ENCODE peak calls at places on chromosomes 4 and X, in five cellular contexts. B is NB4, C is right lobe of liver, N is Peyer's patch, Z is HepG2. K is an unnamed sample.
A peak's percentile ranks its signal among the peaks of the same experiment; 100 is the strongest.

GRCh38 chrX:129230850-129231512 is 292.3 kb downstream of the SMARCA1 start:
- DNase-seq in Z (peak; percentile 75), N (no peak), C (no peak), B (no peak), K (no peak)

GRCh38 chrX:153646620-153647373 is at the start of gene DUSP9:
- DNase-seq in N (peak; percentile 45), C (peak; percentile 32), Z (peak; percentile 83), B (peak; percentile 57), K (no peak)

GRCh38 chr4:89056953-89057398 is at the start of gene FAM13A:
- DNase-seq in Z (peak; percentile 12), N (peak; percentile 87), B (peak; percentile 81), C (peak; percentile 55), K (peak; percentile 95)

GRCh38 chrX:31656013-31656412 is 584.2 kb upstream of the FTHL17 start:
- DNase-seq in C (no peak), N (no peak), Z (no peak), B (no peak), K (no peak)

GRCh38 chrX:135543924-135544323 is 23.5 kb downstream of the INTS6L start:
- DNase-seq in N (no peak), Z (no peak), B (peak; percentile 41), C (no peak), K (peak; percentile 46)

GRCh38 chrX:43504394-43504793 is 151.7 kb upstream of the MAOA start:
- DNase-seq in C (no peak), B (no peak), N (no peak), Z (no peak), K (no peak)

GRCh38 chr4:17544205-17544604 is 29.2 kb downstream of the CLRN2 start:
- DNase-seq in N (no peak), B (peak; percentile 19), C (no peak), Z (peak; percentile 98), K (no peak)

GRCh38 chr4:82798168-82799005 is at the start of gene SCD5:
- DNase-seq in C (peak; percentile 50), B (peak; percentile 76), Z (no peak), N (peak; percentile 69), K (peak; percentile 38)

GRCh38 chrX:26254436-26254835 is 38.5 kb downstream of the MAGEB5 start:
- DNase-seq in B (no peak), C (no peak), N (no peak), Z (no peak), K (no peak)

GRCh38 chr4:119103263-119103662 is 32.4 kb upstream of the MYOZ2 start:
- DNase-seq in Z (peak; percentile 31), C (no peak), N (peak; percentile 51), B (peak; percentile 78), K (no peak)

GRCh38 chr4:74608151-74608949 is 163.4 kb downstream of the AREG start:
- DNase-seq in N (no peak), B (no peak), C (no peak), Z (no peak), K (no peak)

GRCh38 chr4:135775909-135776308 is 1574.3 kb upstream of the PABPC4L start:
- DNase-seq in Z (no peak), N (no peak), B (no peak), C (no peak), K (no peak)

GRCh38 chrX:49171752-49172279 is at the start of gene PLP2:
- DNase-seq in N (peak; percentile 81), Z (no peak), C (peak; percentile 48), B (peak; percentile 84), K (peak; percentile 58)

GRCh38 chr4:72312032-72312650 is 256.9 kb downstream of the ADAMTS3 start:
- DNase-seq in C (peak; percentile 59), Z (peak; percentile 1), N (peak; percentile 51), B (no peak), K (no peak)

GRCh38 chr4:37891221-37892159 is 606 bp downstream of the TBC1D1 start:
- DNase-seq in C (peak; percentile 53), N (peak; percentile 80), Z (no peak), B (peak; percentile 72), K (no peak)

GRCh38 chrX:49155243-49155899 is 7.2 kb upstream of the MAGIX start:
- DNase-seq in C (no peak), B (peak; percentile 80), Z (no peak), N (peak; percentile 81), K (peak; percentile 87)

GRCh38 chrX:22534643-22535042 is 261.9 kb downstream of the CBLL2 start:
- DNase-seq in B (no peak), N (no peak), C (no peak), Z (no peak), K (no peak)

GRCh38 chr4:905485-906214 is 26.5 kb downstream of the GAK start:
- DNase-seq in N (no peak), B (no peak), C (no peak), Z (no peak), K (peak; percentile 16)

GRCh38 chrX:85326234-85327059 is 53.0 kb downstream of the POF1B start:
- DNase-seq in C (peak; percentile 9), Z (no peak), B (no peak), N (peak; percentile 43), K (no peak)

GRCh38 chrX:80014141-80014940 is at the start of gene TBX22:
- DNase-seq in N (no peak), B (no peak), Z (no peak), C (no peak), K (no peak)

GRCh38 chr4:187215438-187215837 is 491.8 kb upstream of the FAT1 start:
- DNase-seq in B (no peak), C (no peak), Z (no peak), N (no peak), K (no peak)

GRCh38 chr4:25694466-25694865 is 38.8 kb downstream of the SLC34A2 start:
- DNase-seq in N (peak; percentile 66), C (no peak), B (no peak), Z (no peak), K (no peak)

GRCh38 chrX:17361620-17362019 is 13.4 kb upstream of the NHS start:
- DNase-seq in B (peak; percentile 21), Z (peak; percentile 19), N (no peak), C (no peak), K (peak; percentile 36)

GRCh38 chr4:174248407-174248806 is 35.1 kb downstream of the FBXO8 start:
- DNase-seq in Z (no peak), N (no peak), B (no peak), C (no peak), K (no peak)

GRCh38 chr4:86334020-86334750 is 25.7 kb downstream of the MAPK10 start:
- DNase-seq in Z (no peak), B (no peak), N (no peak), C (no peak), K (no peak)

GRCh38 chr4:105509291-105509690 is 35.4 kb upstream of the PPA2 start:
- DNase-seq in C (no peak), B (peak; percentile 11), Z (no peak), N (no peak), K (no peak)

GRCh38 chr4:184397516-184398163 is 76.7 kb downstream of the IRF2 start:
- DNase-seq in B (no peak), Z (no peak), C (no peak), N (no peak), K (no peak)

DNA sequence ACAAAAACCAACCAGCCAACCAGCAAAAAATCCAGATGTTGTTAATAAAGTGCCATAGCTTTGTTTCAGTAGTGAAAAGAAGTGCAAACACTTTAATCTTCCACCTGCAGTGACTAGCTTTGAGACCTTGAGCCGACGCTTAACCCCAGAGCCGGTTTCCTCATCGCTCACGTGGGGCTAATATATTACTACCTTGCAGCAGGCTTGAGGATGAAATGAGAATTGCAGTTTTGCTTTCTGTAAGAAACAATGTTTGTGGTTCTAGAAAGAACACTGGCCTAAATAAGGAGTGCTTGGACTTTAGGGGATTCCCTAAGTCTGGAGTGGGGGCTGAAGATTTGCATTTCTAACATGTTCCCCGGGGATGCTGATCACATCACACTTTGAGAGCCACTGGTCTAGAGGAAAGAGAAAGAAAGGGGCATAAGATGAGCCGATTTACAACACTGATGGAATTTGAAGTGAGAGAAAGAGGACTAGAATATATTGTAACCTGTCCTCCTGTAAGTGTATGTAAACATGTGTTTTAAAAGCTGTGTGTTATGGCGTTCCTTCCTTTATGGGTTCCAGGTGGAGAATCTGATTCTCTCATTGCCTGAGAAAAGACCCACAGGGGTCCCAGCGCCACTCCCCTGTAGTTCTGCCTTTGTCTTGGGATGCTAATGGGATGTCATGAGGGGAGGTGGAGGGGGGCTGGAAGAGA is 1.4 kb downstream of the FGF2 start:
- DNase-seq in C (no peak), Z (peak; percentile 11), B (peak; percentile 19), N (peak; percentile 61), K (peak; percentile 36)
- TF ChIP-seq POLR2A in C (no peak), Z (no peak), B (no peak), N (no peak), K (no peak)

GRCh38 chr4:101347557-101348366 is 436 bp upstream of the PPP3CA start:
- DNase-seq in C (peak; percentile 100), B (peak; percentile 96), Z (peak; percentile 87), N (peak; percentile 99), K (peak; percentile 99)

GRCh38 chr4:101345596-101346311 is 1.6 kb downstream of the PPP3CA start:
- DNase-seq in C (peak; percentile 54), N (peak; percentile 77), B (no peak), Z (peak; percentile 31), K (peak; percentile 71)

GRCh38 chr4:101346312-101346561 is 1.1 kb downstream of the PPP3CA start:
- DNase-seq in B (peak; percentile 93), N (peak; percentile 74), C (no peak), Z (peak; percentile 16), K (no peak)

GRCh38 chr4:101347267-101347556 is at the start of gene PPP3CA:
- DNase-seq in B (no peak), C (no peak), N (no peak), Z (no peak), K (no peak)

DNA sequence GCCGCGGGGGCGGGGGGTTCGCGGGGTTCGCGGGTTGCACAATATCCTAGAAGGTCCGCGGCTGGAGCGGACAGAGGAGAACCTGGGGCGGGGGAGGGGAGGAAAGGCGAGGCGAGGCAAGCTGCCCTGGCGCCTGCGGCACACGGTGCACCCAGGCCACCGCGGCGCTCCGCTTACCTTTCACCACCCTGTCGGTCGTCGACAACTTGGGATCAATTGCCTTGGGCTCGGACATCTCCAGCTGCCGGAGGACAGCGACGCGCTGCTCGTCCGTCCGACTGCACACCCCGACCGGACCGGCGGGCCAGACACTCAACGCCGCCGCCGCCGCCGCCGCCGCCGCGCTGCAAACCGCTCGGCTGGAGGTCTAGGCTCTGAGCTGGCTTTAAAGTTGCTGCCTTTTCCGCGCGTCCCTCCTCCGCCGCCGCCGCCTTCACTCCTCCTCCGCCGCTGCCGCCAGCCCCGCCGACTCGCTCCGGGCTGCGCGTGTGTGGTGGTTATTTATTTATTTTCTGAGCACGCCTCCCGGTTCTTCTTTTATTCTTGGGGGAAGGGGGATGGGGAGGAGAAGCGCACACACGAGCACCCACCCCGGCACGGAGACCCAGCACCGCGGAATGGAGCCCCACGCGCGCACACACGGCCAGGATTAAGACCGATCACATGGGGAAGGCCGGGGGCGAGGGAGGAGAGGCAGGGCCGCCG is 612 bp downstream of the PPP3CA start:
- DNase-seq in Z (peak; percentile 21), C (peak; percentile 74), B (no peak), N (peak; percentile 79), K (peak; percentile 79)
- TF ChIP-seq POLR2A in Z (peak; percentile 23), C (no peak), B (peak; percentile 48), N (no peak), K (no peak)

DNA sequence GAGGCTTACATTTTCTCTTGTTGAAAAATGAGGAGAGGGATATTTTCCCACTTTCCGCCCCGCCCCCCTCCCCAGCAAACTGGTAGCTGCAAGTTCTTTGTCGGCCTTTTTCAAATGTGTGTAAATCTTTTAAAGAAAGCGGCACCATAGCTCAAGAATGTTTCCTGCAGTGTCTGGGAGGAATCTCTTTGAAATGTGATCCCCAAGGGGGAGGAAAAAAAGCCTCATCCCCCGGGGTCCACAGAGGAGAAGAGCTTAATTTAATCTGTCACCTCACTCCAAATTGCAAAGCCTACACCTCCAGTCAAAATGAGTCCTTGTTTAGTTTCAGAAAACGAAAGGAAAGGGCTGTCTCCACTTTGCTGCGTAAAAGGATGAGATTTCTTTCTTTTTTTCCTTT is 34.8 kb downstream of the ASMT start:
- DNase-seq in C (no peak), B (no peak), Z (no peak), N (no peak), K (no peak)
- TF ChIP-seq POLR2A in C (no peak), B (no peak), Z (no peak), N (no peak), K (no peak)

GRCh38 chr4:41095973-41096372 is 118.4 kb downstream of the APBB2 start:
- DNase-seq in Z (no peak), B (peak; percentile 12), N (no peak), C (no peak), K (no peak)
- TF ChIP-seq POLR2A in Z (no peak), B (no peak), N (no peak), C (no peak), K (no peak)

K was measured in erythroblast.